ENCODE peak calls at places on chromosomes 7 and 10, in eight cellular contexts. I is fibroblast of pulmonary artery; B is heart left ventricle; Y is activated CD8-positive, alpha-beta T cell treated with anti-CD3 and anti-CD28 coated beads for 36 hours; G is RWPE1; W is AG09319; L is BJ; F is GM10248. O is an unnamed sample.

GRCh38 chr10:32199724-32200394 is 143.6 kb upstream of the KIF5B start:
- DNase-seq in I (no peak), B (no peak), Y (no peak), G (no peak), W (no peak), L (no peak), F (no peak), O (no peak)

GRCh38 chr10:43340619-43341018 is 30.8 kb upstream of the FXYD4 start:
- DNase-seq in I (no peak), B (no peak), Y (no peak), G (peak), W (no peak), L (no peak), F (no peak), O (peak)

GRCh38 chr7:143405671-143406352 is 2.8 kb downstream of the EPHA1 start:
- DNase-seq in I (no peak), B (no peak), Y (no peak), G (no peak), W (no peak), L (no peak), F (no peak), O (no peak)

GRCh38 chr7:924541-925231 is 29.8 kb downstream of the ADAP1 start:
- DNase-seq in I (no peak), B (peak), Y (peak), G (no peak), W (no peak), L (no peak), F (peak), O (no peak)

GRCh38 chr10:117164878-117165556 is 26.9 kb upstream of the VAX1 start:
- DNase-seq in I (no peak), B (no peak), Y (no peak), G (no peak), W (no peak), L (no peak), F (no peak), O (no peak)

GRCh38 chr7:73828107-73828803 is 2.5 kb upstream of the CLDN4 start:
- DNase-seq in I (peak), B (no peak), Y (peak), G (no peak), W (no peak), L (no peak), F (no peak), O (peak)

GRCh38 chr10:124739119-124739921 is 4.9 kb downstream of the FAM53B start:
- DNase-seq in I (no peak), B (no peak), Y (no peak), G (no peak), W (no peak), L (no peak), F (no peak), O (peak)

GRCh38 chr10:94010886-94011285 is 17.2 kb downstream of the PLCE1 start:
- DNase-seq in I (no peak), B (no peak), Y (no peak), G (no peak), W (no peak), L (no peak), F (no peak), O (no peak)

GRCh38 chr7:148288592-148289151 is 301.9 kb upstream of the C7orf33 start:
- DNase-seq in I (no peak), B (no peak), Y (no peak), G (no peak), W (no peak), L (no peak), F (no peak), O (no peak)

GRCh38 chr7:148290451-148291005 is 300.0 kb upstream of the C7orf33 start:
- DNase-seq in I (no peak), B (no peak), Y (no peak), G (no peak), W (no peak), L (no peak), F (no peak), O (no peak)

GRCh38 chr7:148289630-148290029 is 300.9 kb upstream of the C7orf33 start:
- DNase-seq in I (no peak), B (no peak), Y (no peak), G (no peak), W (no peak), L (no peak), F (peak), O (no peak)

GRCh38 chr7:148287538-148287937 is 303.0 kb upstream of the C7orf33 start:
- DNase-seq in I (no peak), B (no peak), Y (no peak), G (no peak), W (no peak), L (no peak), F (no peak), O (no peak)

DNA sequence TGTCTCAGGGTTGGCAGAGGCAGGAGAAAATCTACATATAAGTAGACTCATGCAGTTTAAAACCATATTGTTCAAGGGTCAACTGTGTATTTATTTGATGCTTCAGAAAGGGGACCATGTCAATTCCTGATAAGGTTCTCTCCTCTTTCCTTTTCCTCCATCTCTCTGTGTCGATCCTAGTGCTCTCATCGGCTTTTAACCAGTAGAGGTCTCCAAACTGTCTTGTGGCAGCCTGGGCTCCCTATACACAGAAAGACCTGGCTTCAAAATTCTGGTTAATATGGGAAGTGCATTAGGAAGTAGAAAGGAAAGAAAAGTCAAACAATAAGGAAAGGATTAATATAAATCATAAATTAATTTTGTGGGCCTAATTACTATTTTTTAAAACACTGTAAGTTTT is 304.4 kb upstream of the C7orf33 start:
- DNase-seq in I (no peak), B (no peak), Y (no peak), G (peak), W (no peak), L (no peak), F (no peak), O (peak)
- TF ChIP-seq CTCF in I (peak), B (no peak), Y (no peak), G (peak), W (no peak), L (no peak), F (peak), O (peak)

GRCh38 chr7:91949221-91950009 is 8.8 kb downstream of the AKAP9 start:
- DNase-seq in I (peak), B (no peak), Y (no peak), G (no peak), W (no peak), L (no peak), F (no peak), O (no peak)

GRCh38 chr7:91957236-91957635 is 16.6 kb downstream of the AKAP9 start:
- DNase-seq in I (no peak), B (no peak), Y (no peak), G (no peak), W (no peak), L (no peak), F (no peak), O (no peak)

GRCh38 chr7:91957823-91958222 is 17.2 kb downstream of the AKAP9 start:
- DNase-seq in I (peak), B (no peak), Y (no peak), G (no peak), W (no peak), L (no peak), F (no peak), O (no peak)

GRCh38 chr7:91959023-91959422 is 18.4 kb downstream of the AKAP9 start:
- DNase-seq in I (no peak), B (no peak), Y (no peak), G (no peak), W (no peak), L (no peak), F (no peak), O (no peak)

GRCh38 chr7:91953618-91954017 is 13.0 kb downstream of the AKAP9 start:
- DNase-seq in I (peak), B (no peak), Y (peak), G (peak), W (no peak), L (no peak), F (no peak), O (no peak)
- TF ChIP-seq CTCF in I (peak), B (no peak), Y (no peak), G (peak), W (no peak), L (peak), F (peak), O (peak)

DNA sequence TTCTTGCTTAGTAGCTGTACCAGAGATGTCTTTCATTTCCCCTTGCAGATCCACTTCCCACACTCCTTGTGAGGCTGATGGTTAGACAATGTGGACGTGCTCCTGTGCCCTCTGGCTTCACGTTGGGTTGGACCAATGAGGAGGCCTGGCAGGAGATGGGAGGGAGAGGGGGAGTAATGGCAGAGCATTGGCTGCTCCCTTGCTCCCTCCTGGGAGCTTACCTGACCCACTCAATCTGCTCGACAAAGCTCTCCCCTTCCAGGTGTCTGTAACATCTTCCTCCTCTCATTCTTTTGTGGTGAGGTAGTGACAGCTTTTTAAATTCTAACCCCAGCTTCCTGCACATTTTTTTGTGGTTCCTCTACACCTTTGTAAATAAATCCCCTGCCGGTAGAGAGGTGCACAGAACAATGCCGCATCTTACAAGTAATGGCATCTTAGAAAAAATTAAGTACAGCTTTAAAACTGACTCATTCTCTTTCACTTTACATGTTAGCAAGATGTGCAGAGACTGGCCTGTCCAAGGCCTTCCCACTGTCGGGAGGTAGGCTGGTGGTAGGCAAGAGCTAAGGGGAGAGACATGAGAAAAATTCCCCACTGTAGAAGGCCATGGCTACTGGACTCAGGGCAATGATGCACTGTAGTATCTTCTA is 134.3 kb downstream of the HTR7 start:
- DNase-seq in I (no peak), B (no peak), Y (peak), G (peak), W (no peak), L (no peak), F (no peak), O (no peak)
- TF ChIP-seq CTCF in I (no peak), B (no peak), Y (no peak), G (no peak), W (no peak), L (no peak), F (no peak), O (no peak)

DNA sequence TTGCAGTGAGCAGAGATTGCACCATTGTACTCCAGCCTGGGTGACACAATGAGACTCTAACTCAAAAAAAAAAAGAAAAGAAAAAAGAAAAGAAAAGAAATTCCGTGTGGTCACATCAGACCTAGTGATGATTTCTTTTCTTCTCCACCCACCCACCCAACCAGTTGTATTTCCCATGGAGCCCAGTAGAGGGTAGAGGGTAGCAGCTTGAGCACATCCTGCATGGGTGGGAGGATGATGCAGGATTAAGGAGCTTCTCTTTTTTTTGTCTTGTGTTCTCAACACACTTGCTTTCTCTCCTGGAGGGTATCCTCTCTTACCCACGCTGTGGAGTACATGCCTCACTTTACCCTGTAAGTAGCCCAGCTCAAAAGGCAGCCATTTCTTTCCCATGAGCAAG is 118.6 kb upstream of the CARD11 start:
- DNase-seq in I (peak), B (no peak), Y (peak), G (no peak), W (no peak), L (no peak), F (no peak), O (no peak)
- TF ChIP-seq CTCF in I (peak), B (no peak), Y (no peak), G (no peak), W (peak), L (no peak), F (no peak), O (no peak)

GRCh38 chr7:140638311-140638791 is 2.3 kb downstream of the DENND2A start:
- DNase-seq in I (peak), B (no peak), Y (no peak), G (no peak), W (peak), L (no peak), F (no peak), O (peak)
- TF ChIP-seq CTCF in I (peak), B (no peak), Y (no peak), G (no peak), W (peak), L (peak), F (no peak), O (no peak)

GRCh38 chr10:35090162-35090954 is at the start of gene CUL2:
- DNase-seq in I (peak), B (peak), Y (peak), G (peak), W (peak), L (peak), F (peak), O (peak)

GRCh38 chr10:35089641-35090161 is 440 bp downstream of the CUL2 start:
- DNase-seq in I (peak), B (no peak), Y (peak), G (peak), W (no peak), L (no peak), F (peak), O (peak)

GRCh38 chr10:35091994-35092393 is 1.9 kb upstream of the CUL2 start:
- DNase-seq in I (no peak), B (no peak), Y (no peak), G (no peak), W (no peak), L (no peak), F (no peak), O (no peak)

GRCh38 chr10:35096312-35096711 is 6.2 kb upstream of the CUL2 start:
- DNase-seq in I (no peak), B (no peak), Y (no peak), G (no peak), W (no peak), L (no peak), F (no peak), O (no peak)

GRCh38 chr10:35092851-35093250 is 2.7 kb upstream of the CUL2 start:
- DNase-seq in I (no peak), B (no peak), Y (peak), G (no peak), W (no peak), L (no peak), F (no peak), O (no peak)
- TF ChIP-seq CTCF in I (no peak), B (no peak), Y (no peak), G (no peak), W (no peak), L (no peak), F (peak), O (no peak)

DNA sequence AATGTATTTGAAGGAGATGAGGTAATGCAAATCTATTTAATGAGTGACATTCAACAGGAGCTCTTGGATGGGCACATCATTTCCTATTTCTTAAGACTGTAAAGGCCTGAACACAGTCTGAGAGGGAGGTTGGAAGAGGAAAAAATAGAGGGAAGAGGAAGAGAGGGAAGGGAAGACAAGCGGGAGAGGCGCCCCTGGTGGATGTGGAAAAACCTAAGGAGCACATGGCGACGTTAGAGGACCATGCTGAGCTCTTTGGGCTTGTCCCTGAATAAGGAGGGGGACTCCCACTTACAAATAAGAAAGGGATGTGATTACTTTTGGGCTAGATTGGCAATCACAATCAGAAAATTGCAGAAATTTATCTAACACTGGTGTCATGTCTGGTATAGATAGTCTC is 19.6 kb downstream of the SUN3 start:
- DNase-seq in I (no peak), B (no peak), Y (no peak), G (no peak), W (no peak), L (no peak), F (no peak), O (no peak)
- TF ChIP-seq CTCF in I (no peak), B (no peak), Y (no peak), G (no peak), W (no peak), L (no peak), F (no peak), O (no peak)

O was measured in MCF 10A.